ENCODE peak calls at places on chromosomes 16 and 17, in ten cellular contexts. C, S, B, E, O, X, M, U, T and A are unnamed samples.

GRCh38 chr17:44293509-44294226 is 14.7 kb upstream of the RUNDC3A start:
- DNase-seq in C (no peak), S (no peak), B (no peak), E (no peak), O (no peak), X (no peak), M (no peak), U (no peak), T (no peak), A (no peak)

GRCh38 chr16:51404386-51404785 is 253.3 kb upstream of the SALL1 start:
- DNase-seq in C (no peak), S (peak; percentile 5), B (no peak), E (no peak), O (no peak), X (no peak), M (no peak), U (no peak), T (no peak), A (no peak)

GRCh38 chr17:50498021-50498874 is 10.0 kb upstream of the MYCBPAP start:
- DNase-seq in C (no peak), S (no peak), B (no peak), E (no peak), O (no peak), X (no peak), M (no peak), U (no peak), T (no peak), A (no peak)

GRCh38 chr17:60676758-60677307 is 818 bp upstream of the BCAS3 start:
- DNase-seq in C (no peak), S (no peak), B (no peak), E (no peak), O (no peak), X (no peak), M (no peak), U (no peak), T (no peak), A (no peak)

GRCh38 chr17:61813211-61813610 is 50.1 kb downstream of the BRIP1 start:
- DNase-seq in C (no peak), S (no peak), B (no peak), E (no peak), O (no peak), X (no peak), M (no peak), U (no peak), T (no peak), A (no peak)

GRCh38 chr16:85428899-85429775 is 184.0 kb upstream of the GSE1 start:
- DNase-seq in C (no peak), S (no peak), B (no peak), E (peak; percentile 16), O (no peak), X (peak; percentile 61), M (peak; percentile 41), U (no peak), T (no peak), A (no peak)

GRCh38 chr17:692116-692515 is 22.5 kb downstream of the VPS53 start:
- DNase-seq in C (no peak), S (no peak), B (no peak), E (no peak), O (peak; percentile 71), X (no peak), M (no peak), U (no peak), T (no peak), A (peak; percentile 14)

GRCh38 chr17:58312021-58312630 is 16.5 kb downstream of the TSPOAP1 start:
- DNase-seq in C (peak; percentile 6), S (no peak), B (no peak), E (no peak), O (no peak), X (peak; percentile 59), M (no peak), U (no peak), T (no peak), A (no peak)

GRCh38 chr16:87064731-87065720 is 252.2 kb downstream of the C16orf95 start:
- DNase-seq in C (peak; percentile 5), S (no peak), B (no peak), E (no peak), O (no peak), X (no peak), M (no peak), U (no peak), T (no peak), A (no peak)

DNA sequence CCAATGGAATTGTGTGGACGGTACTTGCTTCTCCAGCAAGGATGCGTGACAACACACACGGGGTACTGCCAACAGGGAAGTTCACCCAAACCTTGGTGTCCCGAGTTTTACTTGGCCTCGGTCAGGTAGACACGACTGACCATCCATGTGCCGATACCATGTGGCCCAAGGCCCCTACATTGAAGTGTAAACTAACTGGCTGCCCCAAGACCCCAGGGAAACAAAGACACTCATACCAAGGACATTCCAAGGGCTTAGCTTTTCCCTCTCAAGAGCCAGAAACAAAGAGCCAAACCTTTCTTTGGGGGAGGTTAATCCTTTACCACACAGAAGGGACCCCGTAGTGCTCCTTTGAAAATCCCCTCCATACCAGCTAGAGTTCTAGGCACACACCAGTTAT is 215.9 kb upstream of the TNRC6C start:
- DNase-seq in C (no peak), S (no peak), B (no peak), E (no peak), O (no peak), X (peak; percentile 4), M (no peak), U (no peak), T (peak; percentile 32), A (no peak)
- H3K27me3 ChIP-seq in C (no peaks in the 10 kb centered on the region), S (no peaks in the 10 kb centered on the region), B (no peaks in the 10 kb centered on the region), E (no peaks in the 10 kb centered on the region), O (no peaks in the 10 kb centered on the region), X (no peaks in the 10 kb centered on the region), M (no peaks in the 10 kb centered on the region), U (no peaks in the 10 kb centered on the region), T (no peaks in the 10 kb centered on the region), A (no peaks in the 10 kb centered on the region)

GRCh38 chr17:48608494-48608834 is 2.4 kb downstream of the HOXB7 start:
- DNase-seq in C (no peak), S (no peak), B (no peak), E (no peak), O (no peak), X (no peak), M (no peak), U (no peak), T (no peak), A (no peak)
- H3K27me3 ChIP-seq in C (no peaks in the 10 kb centered on the region), S (no peaks in the 10 kb centered on the region), B (peaks cover 57% of the 10 kb centered on the region), E (peaks cover 83% of the 10 kb centered on the region), O (peaks cover 92% of the 10 kb centered on the region), X (peaks cover 95% of the 10 kb centered on the region), M (peaks cover 99% of the 10 kb centered on the region), U (peaks cover under 1% of the 10 kb centered on the region), T (peaks cover 49% of the 10 kb centered on the region), A (no peaks in the 10 kb centered on the region)

GRCh38 chr17:8122391-8122922 is 1.4 kb downstream of the HES7 start:
- DNase-seq in C (no peak), S (peak; percentile 66), B (no peak), E (no peak), O (no peak), X (no peak), M (no peak), U (no peak), T (no peak), A (peak; percentile 27)
- H3K27me3 ChIP-seq in C (peaks cover 36% of the 10 kb centered on the region), S (no peaks in the 10 kb centered on the region), B (no peaks in the 10 kb centered on the region), E (peaks cover 41% of the 10 kb centered on the region), O (no peaks in the 10 kb centered on the region), X (peaks cover 23% of the 10 kb centered on the region), M (peaks cover 48% of the 10 kb centered on the region), U (no peaks in the 10 kb centered on the region), T (peaks cover 23% of the 10 kb centered on the region), A (peaks cover 28% of the 10 kb centered on the region)

GRCh38 chr17:78897639-78897996 is 5.4 kb downstream of the CEP295NL start:
- DNase-seq in C (no peak), S (no peak), B (no peak), E (no peak), O (no peak), X (no peak), M (no peak), U (no peak), T (no peak), A (no peak)
- H3K27me3 ChIP-seq in C (no peaks in the 10 kb centered on the region), S (no peaks in the 10 kb centered on the region), B (no peaks in the 10 kb centered on the region), E (no peaks in the 10 kb centered on the region), O (no peaks in the 10 kb centered on the region), X (no peaks in the 10 kb centered on the region), M (no peaks in the 10 kb centered on the region), U (no peaks in the 10 kb centered on the region), T (no peaks in the 10 kb centered on the region), A (no peaks in the 10 kb centered on the region)

DNA sequence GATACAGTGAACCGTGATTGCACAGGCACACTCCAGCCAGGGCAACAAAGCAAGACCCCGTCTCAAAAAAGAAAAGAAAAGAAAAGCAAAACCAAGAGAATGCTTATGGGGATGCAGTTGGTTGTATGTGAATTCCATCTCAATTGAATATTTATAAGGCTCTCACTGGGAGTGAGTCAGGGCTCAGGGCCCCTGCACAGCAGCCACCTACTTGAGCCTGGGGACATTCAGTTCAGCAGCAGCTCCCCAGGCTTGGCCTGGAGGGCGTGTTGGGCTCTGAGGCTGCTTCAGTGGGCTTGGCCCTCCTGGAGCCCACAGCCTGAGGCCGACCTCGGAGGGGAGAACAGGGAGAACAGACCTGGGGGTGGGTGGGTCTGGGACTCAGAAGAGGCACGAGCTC is 24.6 kb downstream of the ZFPM1 start:
- DNase-seq in C (no peak), S (no peak), B (no peak), E (no peak), O (no peak), X (no peak), M (no peak), U (no peak), T (no peak), A (no peak)
- H3K27me3 ChIP-seq in C (no peaks in the 10 kb centered on the region), S (no peaks in the 10 kb centered on the region), B (no peaks in the 10 kb centered on the region), E (no peaks in the 10 kb centered on the region), O (no peaks in the 10 kb centered on the region), X (no peaks in the 10 kb centered on the region), M (no peaks in the 10 kb centered on the region), U (no peaks in the 10 kb centered on the region), T (no peaks in the 10 kb centered on the region), A (no peaks in the 10 kb centered on the region)

GRCh38 chr16:89048871-89049422 is 44.7 kb upstream of the ACSF3 start:
- DNase-seq in C (no peak), S (no peak), B (no peak), E (no peak), O (no peak), X (no peak), M (peak; percentile 43), U (no peak), T (no peak), A (no peak)
- H3K27me3 ChIP-seq in C (peaks cover 3% of the 10 kb centered on the region), S (no peaks in the 10 kb centered on the region), B (no peaks in the 10 kb centered on the region), E (no peaks in the 10 kb centered on the region), O (peaks cover 22% of the 10 kb centered on the region), X (peaks cover 33% of the 10 kb centered on the region), M (peaks cover 72% of the 10 kb centered on the region), U (peaks cover 23% of the 10 kb centered on the region), T (peaks cover 93% of the 10 kb centered on the region), A (peaks cover 6% of the 10 kb centered on the region)

GRCh38 chr17:48994548-48995331 is 2.4 kb upstream of the IGF2BP1 start:
- DNase-seq in C (no peak), S (no peak), B (no peak), E (no peak), O (no peak), X (no peak), M (no peak), U (no peak), T (no peak), A (no peak)
- H3K27me3 ChIP-seq in C (peaks cover 82% of the 10 kb centered on the region), S (peaks cover 53% of the 10 kb centered on the region), B (peaks cover 84% of the 10 kb centered on the region), E (peaks cover 74% of the 10 kb centered on the region), O (peaks cover 20% of the 10 kb centered on the region), X (peaks cover 99% of the 10 kb centered on the region), M (peaks cover 99% of the 10 kb centered on the region), U (peaks cover 4% of the 10 kb centered on the region), T (peaks cover 100% of the 10 kb centered on the region), A (peaks cover 86% of the 10 kb centered on the region)